ENCODE peak calls at places on chromosome 19, in nine cellular contexts. B is IMR-90, E is testis, D is Peyer's patch, I is stomach, R is tibial nerve, K is HCT116, G is H54, H is body of pancreas. C is an unnamed sample.

GRCh38 chr19:40740747-40741146 is 9.5 kb downstream of the ACTMAP start:
- DNase-seq in K (no peak), G (no peak), H (no peak), I (no peak), D (no peak), E (peak; percentile 78), B (no peak), R (peak; percentile 81), C (no peak)

GRCh38 chr19:50772408-50773311 is 2.4 kb downstream of the GPR32 start:
- DNase-seq in E (no peak), K (peak; percentile 48), G (no peak), D (no peak), B (peak; percentile 24), R (no peak), I (no peak), H (no peak), C (no peak)

GRCh38 chr19:30431591-30431990 is 59.4 kb downstream of the ZNF536 start:
- DNase-seq in R (no peak), B (no peak), D (no peak), G (no peak), H (no peak), K (no peak), I (no peak), E (no peak), C (no peak)

GRCh38 chr19:10854350-10855089 is 6.3 kb downstream of the C19orf38 start:
- DNase-seq in I (no peak), B (no peak), H (no peak), G (no peak), D (no peak), K (no peak), R (no peak), E (no peak), C (no peak)

GRCh38 chr19:48190288-48191284 is 20.1 kb downstream of the ZSWIM9 start:
- DNase-seq in G (no peak), K (peak; percentile 50), R (no peak), D (no peak), H (peak; percentile 44), E (peak; percentile 75), B (peak; percentile 82), I (peak; percentile 61), C (peak; percentile 53)

GRCh38 chr19:54299515-54299914 is 13.5 kb downstream of the LILRA5 start:
- DNase-seq in D (no peak), H (no peak), K (no peak), B (no peak), I (no peak), G (no peak), R (no peak), E (no peak), C (no peak)

GRCh38 chr19:11210656-11210928 is 13.2 kb upstream of the KANK2 start:
- DNase-seq in K (no peak), D (no peak), H (no peak), G (no peak), B (no peak), I (no peak), E (no peak), R (no peak), C (no peak)

GRCh38 chr19:29404015-29404414 is 121.8 kb upstream of the VSTM2B start:
- DNase-seq in D (no peak), E (no peak), B (no peak), H (no peak), K (no peak), I (no peak), R (no peak), G (no peak), C (no peak)

GRCh38 chr19:43504426-43505185 is at the start of gene PHLDB3:
- DNase-seq in R (no peak), D (peak; percentile 76), B (peak; percentile 9), H (peak; percentile 46), E (peak; percentile 40), I (peak; percentile 50), K (no peak), G (peak; percentile 62), C (no peak)

GRCh38 chr19:47467914-47468313 is 3.8 kb downstream of the SLC8A2 start:
- DNase-seq in R (no peak), D (no peak), K (no peak), E (no peak), B (no peak), I (no peak), G (no peak), H (no peak), C (no peak)

GRCh38 chr19:49791776-49792445 is 21.2 kb downstream of the FUZ start:
- DNase-seq in H (no peak), I (no peak), G (no peak), B (no peak), D (no peak), E (no peak), R (no peak), K (no peak), C (no peak)

GRCh38 chr19:54030895-54031586 is 32.7 kb downstream of the VSTM1 start:
- DNase-seq in D (no peak), B (peak; percentile 24), R (no peak), H (no peak), K (no peak), G (no peak), I (no peak), E (no peak), C (no peak)

GRCh38 chr19:45515081-45515624 is 7.9 kb downstream of the VASP start:
- DNase-seq in B (no peak), E (no peak), H (no peak), R (peak; percentile 56), K (no peak), G (no peak), D (peak; percentile 49), I (no peak), C (no peak)

GRCh38 chr19:6773323-6773931 is 919 bp downstream of the VAV1 start:
- DNase-seq in I (peak; percentile 40), H (no peak), G (no peak), K (no peak), R (no peak), D (no peak), E (no peak), B (no peak), C (no peak)

GRCh38 chr19:2624537-2625091 is 77.9 kb downstream of the GNG7 start:
- DNase-seq in B (no peak), I (peak; percentile 75), D (no peak), G (peak; percentile 78), K (no peak), H (no peak), R (no peak), E (peak; percentile 69), C (no peak)
- TF ChIP-seq POLR2A in B (no peak), I (no peak), D (no peak), G (no peak), K (no peak), H (no peak), R (no peak), E (no peak), C (no peak)

DNA sequence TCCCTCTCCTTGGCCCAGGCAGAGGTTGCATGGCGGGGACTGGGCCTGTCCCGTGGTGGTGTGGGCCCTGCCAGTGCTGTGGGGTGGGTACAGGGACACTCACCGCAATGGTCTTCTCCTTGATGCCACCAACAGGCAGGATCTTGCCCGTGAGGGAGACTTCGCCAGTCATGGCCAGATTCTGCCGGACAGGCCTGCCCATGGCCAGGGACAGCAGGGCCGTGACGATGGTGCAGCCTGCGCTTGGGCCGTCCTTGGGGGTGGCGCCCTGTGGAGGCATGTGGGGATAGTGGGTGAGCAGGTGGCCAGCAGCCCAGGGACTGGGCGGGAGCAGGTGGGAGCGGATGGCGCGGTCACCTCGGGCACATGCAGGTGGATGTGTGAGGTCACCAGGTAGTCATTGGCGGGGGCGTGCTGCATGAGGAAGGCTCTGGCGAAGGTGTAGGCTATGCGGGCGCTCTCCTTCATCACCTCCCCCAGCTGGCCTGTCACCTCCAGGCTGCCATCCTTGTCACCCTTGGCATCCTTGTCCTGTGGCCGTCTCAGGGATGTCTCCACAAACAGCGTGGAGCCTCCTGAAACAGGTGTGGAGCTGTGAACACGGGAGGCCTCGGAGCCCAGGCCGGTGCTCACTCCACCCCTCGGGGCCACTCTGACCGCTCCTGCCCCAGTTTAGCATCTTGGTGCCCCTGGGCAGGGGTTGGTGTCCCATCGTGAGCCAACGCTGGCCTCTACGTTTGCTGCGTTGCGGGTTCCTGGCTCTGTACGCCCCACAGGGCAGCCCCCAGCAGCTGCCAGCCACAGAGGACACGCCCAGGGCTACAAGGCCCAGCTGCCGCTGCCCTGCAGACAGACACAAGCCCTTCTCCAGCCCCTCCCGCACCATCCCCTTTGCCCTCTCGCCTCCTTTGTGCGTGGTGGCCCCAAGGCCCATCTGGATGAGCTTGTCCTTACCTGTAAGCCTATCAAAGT is 3.4 kb downstream of the RPL36 start:
- DNase-seq in G (no peak), K (no peak), H (peak; percentile 12), I (no peak), D (peak; percentile 48), E (no peak), R (no peak), B (no peak), C (no peak)
- TF ChIP-seq POLR2A in G (no peak), K (no peak), H (no peak), I (no peak), D (no peak), E (no peak), R (no peak), B (no peak), C (no peak)

GRCh38 chr19:19039901-19040300 is 6.5 kb downstream of the ARMC6 start:
- DNase-seq in G (no peak), H (no peak), D (no peak), I (no peak), B (no peak), K (no peak), R (no peak), E (no peak), C (no peak)

GRCh38 chr19:19033176-19033425 is 216 bp downstream of the SUGP2 start:
- DNase-seq in I (peak; percentile 27), D (no peak), R (no peak), E (no peak), H (no peak), G (no peak), B (no peak), K (no peak), C (no peak)

GRCh38 chr19:19032420-19033175 is 719 bp downstream of the SUGP2 start:
- DNase-seq in D (no peak), G (peak; percentile 76), K (peak; percentile 84), R (peak; percentile 81), I (peak; percentile 59), E (peak; percentile 94), H (peak; percentile 50), B (peak; percentile 95), C (peak; percentile 89)

GRCh38 chr19:19033426-19034203 is at the start of the genes ARMC6 and SUGP2:
- DNase-seq in G (peak; percentile 93), H (peak; percentile 87), B (peak; percentile 84), I (peak; percentile 88), K (peak; percentile 71), R (peak; percentile 66), E (peak; percentile 89), D (peak; percentile 92), C (peak; percentile 95)

DNA sequence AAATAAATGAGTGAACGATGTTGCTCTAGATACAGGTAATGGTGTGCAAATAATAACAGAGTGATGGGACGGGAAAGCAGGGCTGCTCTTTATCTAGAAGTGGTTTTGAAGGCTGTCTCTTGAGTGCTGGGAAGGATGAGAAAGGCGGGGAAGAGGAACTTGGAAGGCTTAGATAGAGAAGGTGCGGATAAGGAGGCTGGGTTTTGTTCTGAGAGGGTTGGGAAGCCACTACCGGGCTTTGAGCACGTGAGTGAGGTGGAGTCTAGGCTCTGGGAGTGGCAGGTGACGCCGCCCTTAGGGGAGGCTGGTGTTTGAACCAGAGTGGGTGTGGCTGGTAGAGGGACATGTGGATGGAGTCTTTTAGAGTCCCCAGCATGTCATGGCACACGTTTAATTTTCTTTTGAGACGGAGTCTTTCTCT is 811 bp downstream of the ARMC6 start:
- DNase-seq in E (peak; percentile 67), G (peak; percentile 84), B (peak; percentile 44), D (peak; percentile 69), I (peak; percentile 49), H (peak; percentile 38), K (peak; percentile 60), R (no peak), C (peak; percentile 89)
- TF ChIP-seq POLR2A in E (no peak), G (no peak), B (no peak), D (no peak), I (no peak), H (no peak), K (peak; percentile 33), R (no peak), C (peak; percentile 32)

GRCh38 chr19:32971715-32972540 is at the start of the genes CEP89 and FAAP24:
- DNase-seq in I (peak; percentile 99), R (peak; percentile 99), D (peak; percentile 98), B (peak; percentile 99), E (peak; percentile 99), H (peak; percentile 99), G (peak; percentile 99), K (peak; percentile 99), C (peak; percentile 100)
- TF ChIP-seq POLR2A in I (no peak), R (no peak), D (peak; percentile 48), B (peak; percentile 47), E (no peak), H (peak; percentile 63), G (peak; percentile 79), K (peak; percentile 40), C (peak; percentile 77)

C was measured in erythroblast.